ENCODE peak calls at places on chromosome 22, in four cellular contexts. W is OCI-LY7, U is HCT116, T is sigmoid colon. A is an unnamed sample.

GRCh38 chr22:46545041-46545796 is 7.8 kb upstream of the CELSR1 start:
- DNase-seq in W (no peak), U (no peak), T (no peak), A (no peak)

GRCh38 chr22:45448431-45448830 is 34.9 kb downstream of the RIBC2 start:
- DNase-seq in W (no peak), U (no peak), T (peak; percentile 79), A (no peak)

GRCh38 chr22:34102633-34103032 is 182.4 kb upstream of the LARGE1 start:
- DNase-seq in W (no peak), U (no peak), T (no peak), A (no peak)

GRCh38 chr22:43743131-43743530 is 69.0 kb downstream of the EFCAB6 start:
- DNase-seq in W (no peak), U (no peak), T (no peak), A (no peak)

GRCh38 chr22:22431271-22432220 is 77.0 kb downstream of the ZNF280B start:
- DNase-seq in W (peak; percentile 90), U (peak; percentile 34), T (peak; percentile 72), A (peak; percentile 75)

GRCh38 chr22:37526376-37526775 is 7.2 kb upstream of the CARD10 start:
- DNase-seq in W (no peak), U (no peak), T (no peak), A (no peak)

GRCh38 chr22:21636629-21637218 is 4.2 kb downstream of the CCDC116 start:
- DNase-seq in W (no peak), U (no peak), T (no peak), A (no peak)

GRCh38 chr22:37742374-37743092 is 45.7 kb downstream of the TRIOBP start:
- DNase-seq in W (no peak), U (peak; percentile 96), T (peak; percentile 89), A (no peak)

GRCh38 chr22:40002935-40003715 is 8.4 kb downstream of the FAM83F start:
- DNase-seq in W (no peak), U (no peak), T (no peak), A (no peak)

GRCh38 chr22:37905534-37906363 is at the start of gene MICALL1:
- DNase-seq in W (peak; percentile 83), U (no peak), T (peak; percentile 87), A (peak; percentile 54)

GRCh38 chr22:43820671-43821305 is 8.7 kb upstream of the EFCAB6 start:
- DNase-seq in W (no peak), U (no peak), T (no peak), A (no peak)

GRCh38 chr22:39252461-39253391 is 7.9 kb upstream of the PDGFB start:
- DNase-seq in W (no peak), U (no peak), T (no peak), A (no peak)

GRCh38 chr22:40394607-40395006 is 24.2 kb downstream of the SGSM3 start:
- DNase-seq in W (no peak), U (no peak), T (no peak), A (no peak)

GRCh38 chr22:27531782-27532530 is 269.6 kb downstream of the MN1 start:
- DNase-seq in W (no peak), U (no peak), T (no peak), A (no peak)

GRCh38 chr22:42614312-42615091 is at the start of gene POLDIP3:
- DNase-seq in W (peak; percentile 100), U (peak; percentile 96), T (peak; percentile 100), A (peak; percentile 97)
- TF ChIP-seq CTCF in W (peak; percentile 46), U (no peak), T (no peak), A (peak; percentile 39)

GRCh38 chr22:30890689-30891442 is 77.7 kb downstream of the MORC2 start:
- DNase-seq in W (peak; percentile 22), U (peak; percentile 10), T (peak; percentile 62), A (peak; percentile 36)
- TF ChIP-seq CTCF in W (peak; percentile 74), U (peak; percentile 79), T (peak; percentile 28), A (peak; percentile 74)

GRCh38 chr22:29524440-29525191 is 28.9 kb downstream of the THOC5 start:
- DNase-seq in W (peak; percentile 60), U (no peak), T (no peak), A (peak; percentile 3)
- TF ChIP-seq CTCF in W (peak; percentile 77), U (peak; percentile 54), T (peak; percentile 27), A (peak; percentile 54)

GRCh38 chr22:35430897-35431322 is 31.0 kb downstream of the MCM5 start:
- DNase-seq in W (peak; percentile 50), U (peak; percentile 32), T (peak; percentile 97), A (peak; percentile 96)
- TF ChIP-seq CTCF in W (peak; percentile 90), U (peak; percentile 94), T (peak; percentile 99), A (peak; percentile 97)

GRCh38 chr22:26512149-26512793 is at the start of gene TFIP11:
- DNase-seq in W (peak; percentile 91), U (peak; percentile 87), T (peak; percentile 96), A (peak; percentile 88)
- TF ChIP-seq CTCF in W (no peak), U (peak; percentile 32), T (no peak), A (no peak)

DNA sequence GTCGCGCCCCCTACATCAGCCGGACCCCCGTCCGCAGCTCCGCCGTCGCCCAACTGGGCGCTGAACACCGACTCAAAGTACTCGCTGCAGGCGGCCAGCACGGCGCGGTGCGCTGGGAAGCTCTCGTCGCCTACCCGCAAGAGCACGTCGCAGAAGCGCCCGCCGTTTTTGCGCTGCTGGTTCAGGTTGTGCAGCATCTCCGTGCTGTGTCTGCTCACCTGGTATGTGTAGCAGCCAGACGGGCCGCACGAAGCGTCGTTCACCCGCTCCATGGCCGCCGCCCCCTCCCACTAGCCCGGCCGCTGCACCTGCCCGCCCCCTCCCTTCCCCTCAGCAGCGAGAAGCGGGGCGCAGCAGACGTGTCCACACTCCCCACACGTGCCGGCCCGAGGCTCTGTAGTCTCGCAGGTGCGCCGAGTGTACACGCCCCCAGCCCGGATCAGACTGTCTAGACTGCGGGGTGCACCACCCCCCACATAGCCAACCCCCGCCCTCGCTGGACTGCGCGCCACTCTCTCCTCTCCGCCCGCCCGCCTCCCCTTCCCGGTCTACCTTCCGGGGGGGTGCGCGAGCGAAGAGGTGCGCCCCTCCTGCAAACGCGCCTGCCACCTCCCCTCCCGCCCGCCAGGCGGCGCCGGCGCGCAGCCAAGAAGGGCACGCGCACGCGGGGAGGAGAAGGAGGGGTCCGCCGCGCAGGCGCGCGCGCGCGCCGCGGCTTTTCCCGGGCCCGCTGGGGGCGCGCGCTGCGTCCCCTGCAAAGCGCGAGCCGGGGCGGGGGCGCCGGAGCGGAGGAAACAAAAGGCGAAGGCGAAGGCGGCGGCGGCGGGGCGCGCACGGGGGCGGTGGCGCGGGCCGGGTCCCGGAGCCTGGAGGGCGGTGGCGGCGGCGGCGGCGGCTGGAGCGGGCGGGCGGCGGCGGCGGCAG is 553 bp downstream of the PATZ1 start:
- DNase-seq in W (peak; percentile 96), U (peak; percentile 68), T (peak; percentile 90), A (peak; percentile 80)
- TF ChIP-seq CTCF in W (peak; percentile 80), U (peak; percentile 71), T (peak; percentile 78), A (peak; percentile 90)

DNA sequence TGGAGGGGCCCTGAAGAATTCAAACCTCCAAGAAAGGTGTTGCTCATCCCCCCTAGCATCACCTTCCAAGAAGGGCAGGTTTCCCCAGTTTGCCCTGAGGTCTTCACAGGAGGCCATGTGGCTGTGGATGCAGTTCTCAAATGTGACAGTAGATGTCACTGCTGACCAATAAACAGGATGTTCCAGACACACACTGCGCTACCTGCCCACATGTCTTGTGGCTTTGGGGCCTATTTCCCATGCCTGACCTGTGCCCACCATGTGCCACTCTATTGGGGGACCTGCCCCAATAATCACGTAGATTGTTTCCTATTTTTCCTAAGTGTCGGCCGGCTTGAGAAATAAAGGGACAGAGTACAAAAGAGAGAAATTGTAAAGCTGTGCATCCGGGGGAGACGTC is 4.5 kb downstream of the GSTT2 start:
- DNase-seq in W (peak; percentile 64), U (peak; percentile 48), T (no peak), A (no peak)
- TF ChIP-seq CTCF in W (peak; percentile 70), U (peak; percentile 76), T (no peak), A (no peak)

DNA sequence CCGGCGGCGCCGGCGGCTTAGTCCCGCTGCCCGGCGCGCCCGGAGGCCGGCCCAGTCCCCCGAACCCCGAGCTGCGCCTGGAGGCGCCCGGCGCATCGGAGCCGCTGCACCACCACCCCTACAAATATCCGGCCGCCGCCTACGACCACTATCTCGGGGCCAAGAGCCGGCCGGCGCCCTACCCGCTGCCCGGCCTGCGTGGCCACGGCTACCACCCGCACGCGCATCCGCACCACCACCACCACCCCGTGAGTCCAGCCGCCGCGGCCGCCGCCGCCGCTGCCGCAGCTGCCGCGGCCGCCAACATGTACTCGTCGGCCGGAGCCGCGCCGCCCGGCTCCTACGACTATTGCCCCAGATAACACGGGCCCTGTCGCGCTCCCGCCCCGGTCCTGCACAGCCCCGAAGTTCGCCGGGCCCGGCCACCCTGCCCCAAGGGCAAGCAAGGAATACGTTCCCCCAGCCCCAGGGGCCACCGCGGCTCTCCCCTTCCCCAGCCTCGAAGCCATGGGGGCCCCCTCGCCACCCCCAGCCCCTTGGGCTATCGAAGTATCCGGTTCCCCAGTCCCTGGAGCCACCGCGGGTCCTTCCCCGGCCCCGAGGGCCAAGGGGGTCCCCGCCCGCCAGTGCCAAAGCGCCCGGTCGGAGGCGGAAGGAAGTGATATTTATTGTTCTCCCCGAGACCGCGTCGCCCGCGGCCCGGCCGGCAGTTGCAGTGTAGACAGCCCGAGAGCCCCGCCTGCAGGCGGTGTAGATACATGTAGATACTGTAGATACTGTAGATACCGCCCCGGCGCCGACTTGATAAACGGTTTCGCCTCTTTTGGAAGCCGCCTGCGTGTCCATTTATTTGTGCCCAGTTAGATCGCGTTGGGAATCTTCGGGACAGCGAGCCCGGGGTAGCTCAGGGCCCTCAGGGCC is 6.2 kb downstream of the TBX1 start:
- DNase-seq in W (peak; percentile 60), U (peak; percentile 50), T (no peak), A (no peak)
- TF ChIP-seq CTCF in W (peak; percentile 71), U (peak; percentile 70), T (no peak), A (peak; percentile 60)

GRCh38 chr22:23501244-23501643 is 78.8 kb downstream of the IGLL1 start:
- DNase-seq in W (no peak), U (no peak), T (peak; percentile 29), A (no peak)

GRCh38 chr22:23503142-23503541 is 76.9 kb downstream of the IGLL1 start:
- DNase-seq in W (no peak), U (no peak), T (no peak), A (no peak)

GRCh38 chr22:23501708-23502107 is 78.4 kb downstream of the IGLL1 start:
- DNase-seq in W (no peak), U (no peak), T (no peak), A (no peak)

GRCh38 chr22:23503736-23504440 is 76.2 kb downstream of the IGLL1 start:
- DNase-seq in W (no peak), U (no peak), T (peak; percentile 39), A (no peak)

GRCh38 chr22:23504522-23504921 is 75.6 kb downstream of the IGLL1 start:
- DNase-seq in W (peak; percentile 84), U (no peak), T (no peak), A (no peak)
- TF ChIP-seq CTCF in W (no peak), U (no peak), T (no peak), A (no peak)